ENCODE peak calls at places on chromosomes 16 and 17, in five cellular contexts. Y is IMR-90, O is PC-3, C is endothelial cell of umbilical vein, M is brain microvascular endothelial cell. G is an unnamed sample.

GRCh38 chr17:14303343-14304221 is 2.7 kb downstream of the HS3ST3B1 start:
- DNase-seq in Y (no peak), M (no peak), O (no peak), C (no peak), G (no peak)

GRCh38 chr17:70519300-70519699 is 350.0 kb downstream of the KCNJ2 start:
- DNase-seq in Y (no peak), O (no peak), M (no peak), C (no peak), G (no peak)

GRCh38 chr16:50281391-50282009 is 15.1 kb downstream of the ADCY7 start:
- DNase-seq in Y (no peak), O (no peak), C (no peak), M (no peak), G (no peak)

GRCh38 chr17:7414837-7415236 is 5.3 kb upstream of the SPEM1 start:
- DNase-seq in Y (no peak), M (no peak), O (no peak), C (no peak), G (no peak)

GRCh38 chr16:69340095-69340644 is 598 bp downstream of the NIP7 start:
- DNase-seq in M (no peak), C (no peak), Y (peak; percentile 24), O (no peak), G (no peak)

GRCh38 chr17:17913695-17914332 is 58.4 kb downstream of the TOM1L2 start:
- DNase-seq in C (peak; percentile 83), Y (peak; percentile 90), O (peak; percentile 96), M (peak; percentile 79), G (peak; percentile 97)

GRCh38 chr17:79633154-79633553 is 22.3 kb upstream of the RBFOX3 start:
- DNase-seq in Y (no peak), O (no peak), M (no peak), C (no peak), G (no peak)

GRCh38 chr17:34045990-34046389 is 209.1 kb upstream of the CCL2 start:
- DNase-seq in M (no peak), Y (no peak), C (no peak), O (no peak), G (no peak)

GRCh38 chr17:58319181-58320162 is 9.1 kb downstream of the TSPOAP1 start:
- DNase-seq in C (no peak), Y (no peak), O (no peak), M (no peak), G (no peak)

DNA sequence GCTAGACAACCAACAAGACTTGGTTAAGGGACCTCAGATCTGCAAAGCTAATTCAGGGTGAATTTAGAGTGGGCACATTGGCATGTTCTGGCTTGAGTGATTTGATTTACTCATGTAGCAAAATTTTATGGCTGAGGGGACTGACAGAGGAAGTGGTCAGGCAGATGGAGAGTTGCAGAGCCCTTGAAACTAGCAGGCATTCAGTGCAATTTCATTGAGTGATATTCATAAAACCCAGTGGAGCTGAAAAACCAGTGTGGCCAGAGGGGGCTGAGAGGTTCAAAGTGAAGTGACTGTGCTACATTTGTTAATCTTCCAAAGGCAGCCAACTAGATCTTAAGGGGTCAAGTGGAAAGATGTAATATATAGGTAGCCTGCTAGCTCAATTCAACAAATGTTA is 2.2 kb upstream of the TMEM94 start:
- DNase-seq in C (no peak), Y (no peak), O (peak; percentile 28), M (no peak), G (peak; percentile 62)
- TF ChIP-seq CTCF in C (no peak), Y (no peak), O (no peak), M (no peak), G (no peak)

GRCh38 chr16:60641067-60641466 is 1395.2 kb downstream of the CDH8 start:
- DNase-seq in C (no peak), M (no peak), Y (no peak), O (no peak), G (no peak)

GRCh38 chr16:60642956-60643355 is 1393.3 kb downstream of the CDH8 start:
- DNase-seq in C (no peak), Y (no peak), M (no peak), O (peak; percentile 1), G (peak; percentile 56)

GRCh38 chr16:60648260-60648659 is 1388.0 kb downstream of the CDH8 start:
- DNase-seq in Y (no peak), M (no peak), C (no peak), O (no peak), G (peak; percentile 19)

GRCh38 chr16:60646631-60647030 is 1389.6 kb downstream of the CDH8 start:
- DNase-seq in M (no peak), Y (no peak), C (no peak), O (no peak), G (no peak)

GRCh38 chr16:60645541-60645940 is 1390.7 kb downstream of the CDH8 start:
- DNase-seq in M (no peak), C (no peak), Y (no peak), O (no peak), G (no peak)
- H3K4me3 ChIP-seq in M (no peak overlapping the region), C (no peak overlapping the region), Y (no peak overlapping the region), O (no peak overlapping the region), G (no peak overlapping the region)

GRCh38 chr17:77196251-77196650 is 55.5 kb downstream of the SEC14L1 start:
- DNase-seq in O (no peak), M (no peak), C (no peak), Y (no peak), G (no peak)
- H3K36me3 ChIP-seq in O (peaks cover 81% of the 10 kb centered on the region), M (peaks cover 88% of the 10 kb centered on the region), C (peaks cover 50% of the 10 kb centered on the region), Y (peaks cover 53% of the 10 kb centered on the region), G (peaks cover 29% of the 10 kb centered on the region)

DNA sequence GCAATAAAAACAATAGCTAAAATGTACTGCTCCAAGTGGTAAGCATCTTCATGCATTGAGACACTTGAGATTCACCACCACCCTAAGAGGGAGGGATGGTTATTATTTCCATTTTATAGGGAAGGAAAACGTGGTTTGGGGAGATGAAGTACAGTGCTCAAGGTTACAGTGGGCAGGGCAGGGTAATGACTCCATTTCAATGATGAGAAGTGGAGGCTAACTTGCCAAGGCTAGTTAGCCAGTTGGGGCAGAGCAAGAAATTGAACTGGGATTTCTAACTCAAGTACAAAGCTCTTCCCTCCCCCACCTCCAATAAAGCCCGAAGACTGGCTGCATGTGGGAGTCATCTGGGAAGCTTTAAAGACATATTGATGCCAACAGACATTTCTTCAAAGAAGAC is 6.3 kb upstream of the SPACA3 start:
- DNase-seq in Y (no peak), M (no peak), O (no peak), C (no peak), G (no peak)
- TF ChIP-seq CTCF in Y (no peak), M (no peak), O (no peak), C (no peak), G (no peak)

GRCh38 chr17:73307130-73307529 is 4.7 kb downstream of the CDC42EP4 start:
- DNase-seq in M (no peak), Y (no peak), O (peak; percentile 58), C (no peak), G (no peak)

GRCh38 chr17:73304438-73304837 is 7.4 kb downstream of the CDC42EP4 start:
- DNase-seq in Y (no peak), C (no peak), M (no peak), O (no peak), G (no peak)

GRCh38 chr17:73308017-73308823 is 3.6 kb downstream of the CDC42EP4 start:
- DNase-seq in M (peak; percentile 86), Y (peak; percentile 93), C (peak; percentile 68), O (peak; percentile 95), G (peak; percentile 85)

GRCh38 chr17:73304971-73305786 is 6.6 kb downstream of the CDC42EP4 start:
- DNase-seq in O (peak; percentile 84), Y (peak; percentile 78), M (peak; percentile 70), C (peak; percentile 80), G (peak; percentile 52)

DNA sequence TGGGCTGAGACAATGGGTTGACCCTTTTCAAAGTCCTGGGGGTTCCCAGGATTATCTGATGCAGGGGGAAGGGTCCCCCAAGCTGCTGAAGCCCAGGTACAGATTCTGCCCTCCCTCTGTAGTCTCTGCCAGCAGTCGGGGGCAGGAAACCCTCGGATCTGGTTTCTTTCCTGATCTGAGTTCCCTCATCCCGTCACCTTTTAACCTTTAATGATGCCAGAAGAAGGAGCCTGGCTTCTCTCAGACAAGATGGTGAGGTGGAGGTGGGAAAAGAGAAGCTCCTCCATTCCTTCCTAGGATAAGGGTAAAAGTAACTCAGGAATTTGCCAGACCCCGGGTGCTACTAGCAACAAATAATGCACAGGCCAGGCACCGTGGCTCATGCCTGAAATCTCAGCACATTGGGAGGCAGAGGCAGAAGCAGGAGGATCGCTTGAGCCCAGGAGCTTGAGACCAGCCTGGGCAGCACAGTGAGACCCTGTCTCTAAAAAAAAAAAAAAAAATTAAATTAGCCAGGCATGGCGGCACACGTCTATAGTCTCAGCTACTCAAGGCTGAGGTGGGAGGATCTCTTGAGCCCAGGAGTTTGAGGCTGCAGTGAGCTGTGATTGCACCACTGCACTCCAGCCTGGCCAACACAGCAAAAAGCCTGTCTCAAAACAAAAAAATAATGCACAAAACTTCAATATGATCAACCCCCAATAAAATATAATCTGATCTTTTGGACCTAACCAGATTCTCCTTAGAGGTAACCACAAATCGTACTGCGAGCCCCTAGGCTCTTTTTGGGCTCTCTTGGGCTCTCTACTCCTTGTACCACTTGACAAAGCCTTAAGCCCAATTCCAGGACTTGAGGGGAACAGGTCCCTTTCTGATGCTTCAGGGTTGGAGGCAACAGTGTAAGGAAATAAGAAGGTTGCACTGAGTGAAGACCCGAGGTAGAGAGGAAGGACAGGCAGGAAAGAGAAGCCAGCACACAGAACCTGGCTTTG is 5.7 kb downstream of the CDC42EP4 start:
- DNase-seq in M (no peak), Y (no peak), C (peak; percentile 18), O (no peak), G (no peak)
- H3K4me3 ChIP-seq in M (no peak overlapping the region), Y (no peak overlapping the region), C (no peak overlapping the region), O (peak overlapping the region; percentile 55), G (no peak overlapping the region)

GRCh38 chr16:89988951-89989350 is 30.3 kb downstream of the DBNDD1 start:
- DNase-seq in C (no peak), M (no peak), O (no peak), Y (no peak), G (no peak)
- H3K36me3 ChIP-seq in C (peaks cover 38% of the 10 kb centered on the region), M (peaks cover 46% of the 10 kb centered on the region), O (peaks cover 45% of the 10 kb centered on the region), Y (peaks cover 66% of the 10 kb centered on the region), G (peaks cover 33% of the 10 kb centered on the region)

GRCh38 chr17:37190493-37190892 is 185.3 kb upstream of the C17orf78 start:
- DNase-seq in Y (no peak), M (no peak), O (no peak), C (no peak), G (no peak)
- TF ChIP-seq CTCF in Y (no peak), M (no peak), O (peak; percentile 15), C (no peak), G (no peak)

GRCh38 chr16:590875-591200 is 972 bp downstream of the RAB40C start:
- DNase-seq in Y (no peak), C (no peak), O (no peak), M (no peak), G (no peak)
- H3K4me3 ChIP-seq in Y (peak overlapping the region; percentile 98), C (peak overlapping the region; percentile 79), O (peak overlapping the region; percentile 91), M (peak overlapping the region; percentile 77), G (peak overlapping the region; percentile 82)

GRCh38 chr16:71851726-71852125 is 6.0 kb downstream of the ATXN1L start:
- DNase-seq in C (no peak), O (no peak), Y (no peak), M (no peak), G (no peak)

GRCh38 chr16:71845639-71846431 is at the start of gene ATXN1L:
- DNase-seq in C (peak; percentile 71), O (peak; percentile 88), M (peak; percentile 83), Y (peak; percentile 88), G (peak; percentile 66)

GRCh38 chr16:71847096-71847495 is 1.3 kb downstream of the ATXN1L start:
- DNase-seq in C (no peak), M (no peak), Y (no peak), O (no peak), G (no peak)

GRCh38 chr16:71846443-71846842 is 667 bp downstream of the ATXN1L start:
- DNase-seq in O (no peak), M (peak; percentile 2), C (peak; percentile 21), Y (no peak), G (no peak)

GRCh38 chr16:71848622-71849021 is 2.8 kb downstream of the ATXN1L start:
- DNase-seq in Y (no peak), O (no peak), M (no peak), C (no peak), G (no peak)
- H3K36me3 ChIP-seq in Y (peaks cover 44% of the 10 kb centered on the region), O (peaks cover 8% of the 10 kb centered on the region), M (peaks cover 24% of the 10 kb centered on the region), C (peaks cover 28% of the 10 kb centered on the region), G (peaks cover 21% of the 10 kb centered on the region)